ENCODE peak calls at places on chromosomes 13 and 19, in ten cellular contexts. One of them, this sample, is unnamed.

GRCh38 chr13:83048419-83048818 is 833.9 kb downstream of the SLITRK1 start:
- DNase-seq in Karpas-422: no peak
- DNase-seq in HCT116: no peak
- DNase-seq in endodermal cell: no peak
- DNase-seq in neuronal stem cell: no peak
- DNase-seq in neural progenitor cell: no peak
- DNase-seq in IMR-90: peak; percentile 3
- DNase-seq in colonic mucosa: no peak
- DNase-seq in fibroblast of lung: peak; percentile 17
- DNase-seq in GM23248: peak; percentile 60
- DNase-seq in this sample: no peak

GRCh38 chr19:5103061-5103701 is 134.3 kb downstream of the KDM4B start:
- DNase-seq in Karpas-422: no peak
- DNase-seq in HCT116: no peak
- DNase-seq in endodermal cell: no peak
- DNase-seq in neuronal stem cell: no peak
- DNase-seq in neural progenitor cell: no peak
- DNase-seq in IMR-90: peak; percentile 12
- DNase-seq in colonic mucosa: no peak
- DNase-seq in fibroblast of lung: peak; percentile 70
- DNase-seq in GM23248: peak; percentile 11
- DNase-seq in this sample: no peak

GRCh38 chr19:51026554-51026831 is at the start of gene KLK11:
- DNase-seq in Karpas-422: no peak
- DNase-seq in HCT116: no peak
- DNase-seq in endodermal cell: no peak
- DNase-seq in neuronal stem cell: no peak
- DNase-seq in neural progenitor cell: no peak
- DNase-seq in IMR-90: no peak
- DNase-seq in colonic mucosa: no peak
- DNase-seq in fibroblast of lung: no peak
- DNase-seq in GM23248: no peak
- DNase-seq in this sample: no peak

GRCh38 chr13:32791545-32792172 is 205.4 kb downstream of the PDS5B start:
- DNase-seq in Karpas-422: no peak
- DNase-seq in HCT116: no peak
- DNase-seq in endodermal cell: no peak
- DNase-seq in neuronal stem cell: no peak
- DNase-seq in neural progenitor cell: no peak
- DNase-seq in IMR-90: peak; percentile 35
- DNase-seq in colonic mucosa: no peak
- DNase-seq in fibroblast of lung: no peak
- DNase-seq in GM23248: peak; percentile 12
- DNase-seq in this sample: peak; percentile 72

GRCh38 chr19:1249990-1250298 is 1.6 kb downstream of the MIDN start:
- DNase-seq in Karpas-422: no peak
- DNase-seq in HCT116: no peak
- DNase-seq in endodermal cell: no peak
- DNase-seq in neuronal stem cell: no peak
- DNase-seq in neural progenitor cell: no peak
- DNase-seq in IMR-90: no peak
- DNase-seq in colonic mucosa: no peak
- DNase-seq in fibroblast of lung: no peak
- DNase-seq in GM23248: no peak
- DNase-seq in this sample: no peak

GRCh38 chr19:41223431-41224234 is 4.6 kb downstream of the AXL start:
- DNase-seq in Karpas-422: no peak
- DNase-seq in HCT116: peak; percentile 49
- DNase-seq in endodermal cell: peak; percentile 93
- DNase-seq in neuronal stem cell: peak; percentile 80
- DNase-seq in neural progenitor cell: peak; percentile 81
- DNase-seq in IMR-90: peak; percentile 96
- DNase-seq in colonic mucosa: no peak
- DNase-seq in fibroblast of lung: peak; percentile 96
- DNase-seq in GM23248: peak; percentile 91
- DNase-seq in this sample: no peak

GRCh38 chr19:15636026-15636425 is 4.7 kb upstream of the CYP4F3 start:
- DNase-seq in Karpas-422: no peak
- DNase-seq in HCT116: no peak
- DNase-seq in endodermal cell: no peak
- DNase-seq in neuronal stem cell: no peak
- DNase-seq in neural progenitor cell: no peak
- DNase-seq in IMR-90: no peak
- DNase-seq in colonic mucosa: no peak
- DNase-seq in fibroblast of lung: no peak
- DNase-seq in GM23248: no peak
- DNase-seq in this sample: no peak

GRCh38 chr19:31139871-31140505 is 209.2 kb downstream of the TSHZ3 start:
- DNase-seq in Karpas-422: no peak
- DNase-seq in HCT116: no peak
- DNase-seq in endodermal cell: no peak
- DNase-seq in neuronal stem cell: no peak
- DNase-seq in neural progenitor cell: no peak
- DNase-seq in IMR-90: peak; percentile 90
- DNase-seq in colonic mucosa: no peak
- DNase-seq in fibroblast of lung: peak; percentile 94
- DNase-seq in GM23248: peak; percentile 92
- DNase-seq in this sample: no peak

GRCh38 chr19:11247391-11247790 is 8.0 kb downstream of the ANGPTL8 start:
- DNase-seq in Karpas-422: no peak
- DNase-seq in HCT116: no peak
- DNase-seq in endodermal cell: no peak
- DNase-seq in neuronal stem cell: no peak
- DNase-seq in neural progenitor cell: no peak
- DNase-seq in IMR-90: no peak
- DNase-seq in colonic mucosa: no peak
- DNase-seq in fibroblast of lung: no peak
- DNase-seq in GM23248: no peak
- DNase-seq in this sample: no peak

GRCh38 chr19:11246941-11247340 is 7.5 kb downstream of the ANGPTL8 start:
- DNase-seq in Karpas-422: no peak
- DNase-seq in HCT116: no peak
- DNase-seq in endodermal cell: no peak
- DNase-seq in neuronal stem cell: no peak
- DNase-seq in neural progenitor cell: no peak
- DNase-seq in IMR-90: no peak
- DNase-seq in colonic mucosa: no peak
- DNase-seq in fibroblast of lung: no peak
- DNase-seq in GM23248: no peak
- DNase-seq in this sample: no peak

GRCh38 chr19:11242864-11243797 is 3.7 kb downstream of the ANGPTL8 start:
- DNase-seq in Karpas-422: peak; percentile 94
- DNase-seq in HCT116: peak; percentile 47
- DNase-seq in endodermal cell: peak; percentile 99
- DNase-seq in neuronal stem cell: peak; percentile 83
- DNase-seq in neural progenitor cell: peak; percentile 92
- DNase-seq in IMR-90: peak; percentile 77
- DNase-seq in colonic mucosa: peak; percentile 96
- DNase-seq in fibroblast of lung: peak; percentile 66
- DNase-seq in GM23248: peak; percentile 85
- DNase-seq in this sample: peak; percentile 77

GRCh38 chr19:11244846-11245589 is 5.6 kb downstream of the ANGPTL8 start:
- DNase-seq in Karpas-422: no peak
- DNase-seq in HCT116: no peak
- DNase-seq in endodermal cell: no peak
- DNase-seq in neuronal stem cell: no peak
- DNase-seq in neural progenitor cell: no peak
- DNase-seq in IMR-90: no peak
- DNase-seq in colonic mucosa: no peak
- DNase-seq in fibroblast of lung: no peak
- DNase-seq in GM23248: no peak
- DNase-seq in this sample: no peak

DNA sequence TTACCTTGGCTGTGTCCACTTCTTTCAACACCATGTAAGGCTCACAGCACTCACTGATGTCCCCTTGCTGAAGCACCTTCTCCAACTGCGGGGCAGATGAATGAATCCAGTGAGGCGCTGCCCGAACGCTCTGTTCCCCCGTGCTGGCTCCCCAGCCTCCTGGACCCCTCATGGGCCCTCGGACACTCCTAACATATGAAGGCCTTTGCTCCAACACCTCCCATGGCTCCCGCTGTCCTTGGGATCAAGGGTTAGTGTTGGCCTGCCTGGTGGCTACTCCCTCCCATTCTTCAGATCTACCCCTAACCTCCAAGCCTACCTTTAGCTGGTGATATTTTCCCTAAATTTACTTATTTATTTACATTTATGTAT is 4.4 kb downstream of the ANGPTL8 start:
- DNase-seq in Karpas-422: no peak
- DNase-seq in HCT116: no peak
- DNase-seq in endodermal cell: no peak
- DNase-seq in neuronal stem cell: no peak
- DNase-seq in neural progenitor cell: no peak
- DNase-seq in IMR-90: no peak
- DNase-seq in colonic mucosa: no peak
- DNase-seq in fibroblast of lung: no peak
- DNase-seq in GM23248: no peak
- DNase-seq in this sample: no peak
- H3K9ac ChIP-seq in Karpas-422: no peak overlapping the region
- H3K9ac ChIP-seq in HCT116: no peak overlapping the region
- H3K9ac ChIP-seq in endodermal cell: no peak overlapping the region
- H3K9ac ChIP-seq in neuronal stem cell: peak overlapping the region; percentile 72
- H3K9ac ChIP-seq in neural progenitor cell: no peak overlapping the region
- H3K9ac ChIP-seq in IMR-90: no peak overlapping the region
- H3K9ac ChIP-seq in colonic mucosa: no peak overlapping the region
- H3K9ac ChIP-seq in fibroblast of lung: no peak overlapping the region
- H3K9ac ChIP-seq in GM23248: no peak overlapping the region
- H3K9ac ChIP-seq in this sample: no peak overlapping the region

GRCh38 chr19:3192228-3192635 is 6.5 kb downstream of the NCLN start:
- DNase-seq in Karpas-422: no peak
- DNase-seq in HCT116: no peak
- DNase-seq in endodermal cell: no peak
- DNase-seq in neuronal stem cell: no peak
- DNase-seq in neural progenitor cell: no peak
- DNase-seq in IMR-90: no peak
- DNase-seq in colonic mucosa: no peak
- DNase-seq in fibroblast of lung: no peak
- DNase-seq in GM23248: no peak
- DNase-seq in this sample: no peak

GRCh38 chr19:3190921-3191805 is 5.4 kb downstream of the NCLN start:
- DNase-seq in Karpas-422: no peak
- DNase-seq in HCT116: no peak
- DNase-seq in endodermal cell: no peak
- DNase-seq in neuronal stem cell: no peak
- DNase-seq in neural progenitor cell: no peak
- DNase-seq in IMR-90: no peak
- DNase-seq in colonic mucosa: no peak
- DNase-seq in fibroblast of lung: no peak
- DNase-seq in GM23248: no peak
- DNase-seq in this sample: no peak

GRCh38 chr19:3193256-3194062 is 7.7 kb downstream of the NCLN start:
- DNase-seq in Karpas-422: no peak
- DNase-seq in HCT116: no peak
- DNase-seq in endodermal cell: no peak
- DNase-seq in neuronal stem cell: no peak
- DNase-seq in neural progenitor cell: no peak
- DNase-seq in IMR-90: no peak
- DNase-seq in colonic mucosa: no peak
- DNase-seq in fibroblast of lung: no peak
- DNase-seq in GM23248: no peak
- DNase-seq in this sample: no peak

GRCh38 chr19:3194063-3194702 is 8.5 kb downstream of the NCLN start:
- DNase-seq in Karpas-422: no peak
- DNase-seq in HCT116: no peak
- DNase-seq in endodermal cell: no peak
- DNase-seq in neuronal stem cell: no peak
- DNase-seq in neural progenitor cell: no peak
- DNase-seq in IMR-90: no peak
- DNase-seq in colonic mucosa: no peak
- DNase-seq in fibroblast of lung: no peak
- DNase-seq in GM23248: no peak
- DNase-seq in this sample: no peak

DNA sequence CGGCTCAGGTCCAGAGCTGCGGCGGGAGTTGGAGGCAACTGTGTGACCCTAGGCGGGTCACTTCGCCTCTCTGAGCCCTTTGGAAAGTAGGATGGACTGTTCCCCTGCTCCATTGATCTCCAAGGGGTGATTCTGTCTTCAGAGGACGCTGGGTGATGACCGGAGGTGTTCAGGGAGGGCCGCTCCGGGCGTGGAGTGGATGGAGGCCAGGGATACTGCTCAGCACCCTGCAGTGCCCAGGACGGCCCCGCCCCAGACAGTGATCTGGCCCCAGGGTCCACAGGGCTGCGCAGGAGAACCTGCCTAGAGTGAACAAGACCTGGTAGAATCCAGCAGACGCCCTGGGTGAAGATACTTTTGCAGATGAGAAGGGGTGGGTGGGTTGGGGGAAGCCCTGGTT is 7.0 kb downstream of the NCLN start:
- DNase-seq in Karpas-422: no peak
- DNase-seq in HCT116: no peak
- DNase-seq in endodermal cell: no peak
- DNase-seq in neuronal stem cell: no peak
- DNase-seq in neural progenitor cell: no peak
- DNase-seq in IMR-90: no peak
- DNase-seq in colonic mucosa: no peak
- DNase-seq in fibroblast of lung: no peak
- DNase-seq in GM23248: no peak
- DNase-seq in this sample: no peak
- H3K4me1 ChIP-seq in Karpas-422: peaks cover under 1% of the 10 kb centered on the region
- H3K4me1 ChIP-seq in HCT116: peaks cover 14% of the 10 kb centered on the region
- H3K4me1 ChIP-seq in endodermal cell: no peaks in the 10 kb centered on the region
- H3K4me1 ChIP-seq in neuronal stem cell: no peaks in the 10 kb centered on the region
- H3K4me1 ChIP-seq in neural progenitor cell: no peaks in the 10 kb centered on the region
- H3K4me1 ChIP-seq in IMR-90: no peaks in the 10 kb centered on the region
- H3K4me1 ChIP-seq in colonic mucosa: peaks cover 19% of the 10 kb centered on the region
- H3K4me1 ChIP-seq in fibroblast of lung: no peaks in the 10 kb centered on the region
- H3K4me1 ChIP-seq in GM23248: no peaks in the 10 kb centered on the region
- H3K4me1 ChIP-seq in this sample: peaks cover 23% of the 10 kb centered on the region

DNA sequence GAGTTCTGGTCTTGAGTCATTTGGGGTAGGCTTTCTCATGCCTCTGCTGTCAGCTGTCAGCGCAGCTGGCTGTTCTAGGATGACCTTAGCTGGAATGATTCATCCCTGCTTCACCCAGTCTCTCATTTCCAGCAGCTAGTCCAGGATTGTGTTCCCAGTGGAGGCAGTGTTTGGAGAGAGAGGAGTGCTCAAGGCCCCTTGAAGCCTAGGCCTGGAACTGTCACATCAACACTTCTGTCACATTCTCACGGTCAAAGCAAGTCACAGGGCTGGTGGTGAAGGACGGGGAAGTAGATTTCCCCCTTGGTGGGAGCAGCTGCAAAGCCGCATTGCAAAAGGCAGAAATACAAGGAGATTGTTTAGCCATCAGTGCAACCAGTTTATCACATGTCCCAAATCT is 15.2 kb downstream of the TPT1 start:
- DNase-seq in Karpas-422: no peak
- DNase-seq in HCT116: no peak
- DNase-seq in endodermal cell: no peak
- DNase-seq in neuronal stem cell: no peak
- DNase-seq in neural progenitor cell: no peak
- DNase-seq in IMR-90: peak; percentile 97
- DNase-seq in colonic mucosa: no peak
- DNase-seq in fibroblast of lung: peak; percentile 91
- DNase-seq in GM23248: peak; percentile 94
- DNase-seq in this sample: no peak
- H3K9ac ChIP-seq in Karpas-422: no peak overlapping the region
- H3K9ac ChIP-seq in HCT116: no peak overlapping the region
- H3K9ac ChIP-seq in endodermal cell: no peak overlapping the region
- H3K9ac ChIP-seq in neuronal stem cell: no peak overlapping the region
- H3K9ac ChIP-seq in neural progenitor cell: no peak overlapping the region
- H3K9ac ChIP-seq in IMR-90: peak overlapping the region; percentile 30
- H3K9ac ChIP-seq in colonic mucosa: no peak overlapping the region
- H3K9ac ChIP-seq in fibroblast of lung: no peak overlapping the region
- H3K9ac ChIP-seq in GM23248: peak overlapping the region; percentile 47
- H3K9ac ChIP-seq in this sample: no peak overlapping the region

DNA sequence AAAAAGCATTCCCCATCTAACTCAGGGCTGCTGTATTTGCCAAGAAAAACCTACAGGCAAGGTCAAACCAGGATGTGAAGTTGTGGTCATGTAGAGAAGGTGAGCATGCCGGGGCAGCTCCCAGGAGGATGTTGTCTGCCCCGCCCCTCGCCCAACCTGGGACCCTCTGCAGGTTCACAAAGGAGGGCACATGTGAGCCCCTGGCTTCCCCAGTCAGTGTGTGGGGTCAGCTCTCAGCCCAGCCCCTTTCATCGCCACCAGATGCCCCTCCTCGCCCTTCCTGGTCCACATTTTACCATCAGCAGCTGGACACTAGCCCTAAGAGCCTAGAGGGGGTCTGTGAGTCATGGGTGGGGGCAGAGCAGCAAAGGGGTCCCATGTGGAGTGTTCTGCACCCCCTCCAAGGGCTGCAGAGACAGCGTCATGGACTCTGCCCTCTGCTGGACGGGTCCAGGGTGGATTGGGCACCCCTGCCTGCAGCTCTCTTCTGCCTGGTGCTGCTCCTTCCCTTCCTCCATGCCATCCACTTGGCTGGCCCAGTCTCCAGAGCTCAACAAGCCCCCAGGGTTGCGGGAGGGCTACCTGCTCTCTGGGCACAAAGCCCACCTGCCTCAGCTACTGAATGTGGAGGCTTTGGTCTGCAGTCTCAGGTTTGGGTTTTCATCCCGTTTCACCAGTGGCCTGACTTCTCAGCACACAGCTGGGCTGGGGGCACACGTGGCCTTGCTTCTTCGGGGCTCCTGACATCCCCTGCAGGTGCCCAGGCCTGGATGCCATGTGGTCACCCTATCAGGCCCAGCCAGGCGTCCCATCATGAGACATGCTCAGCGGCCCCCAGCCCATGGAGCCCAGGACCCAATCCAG is 3.7 kb downstream of the PLEKHF1 start:
- DNase-seq in Karpas-422: no peak
- DNase-seq in HCT116: no peak
- DNase-seq in endodermal cell: no peak
- DNase-seq in neuronal stem cell: no peak
- DNase-seq in neural progenitor cell: no peak
- DNase-seq in IMR-90: no peak
- DNase-seq in colonic mucosa: no peak
- DNase-seq in fibroblast of lung: no peak
- DNase-seq in GM23248: peak; percentile 22
- DNase-seq in this sample: no peak
- H3K4me1 ChIP-seq in Karpas-422: peaks cover 18% of the 10 kb centered on the region
- H3K4me1 ChIP-seq in HCT116: peaks cover 39% of the 10 kb centered on the region
- H3K4me1 ChIP-seq in endodermal cell: peaks cover 4% of the 10 kb centered on the region
- H3K4me1 ChIP-seq in neuronal stem cell: peaks cover 13% of the 10 kb centered on the region
- H3K4me1 ChIP-seq in neural progenitor cell: peaks cover 13% of the 10 kb centered on the region
- H3K4me1 ChIP-seq in IMR-90: peaks cover 19% of the 10 kb centered on the region
- H3K4me1 ChIP-seq in colonic mucosa: peaks cover 3% of the 10 kb centered on the region
- H3K4me1 ChIP-seq in fibroblast of lung: peaks cover 18% of the 10 kb centered on the region
- H3K4me1 ChIP-seq in GM23248: peaks cover 15% of the 10 kb centered on the region
- H3K4me1 ChIP-seq in this sample: peaks cover 75% of the 10 kb centered on the region